ENCODE peak calls at places on chromosomes 11 and 22, in five cellular contexts. J, G, H, K and I are unnamed samples.

GRCh38 chr11:3340025-3340424 is 38.9 kb downstream of the ZNF195 start:
- DNase-seq in G (no peak), H (no peak), J (no peak), K (no peak), I (no peak)

GRCh38 chr11:16191212-16191851 is 165.0 kb downstream of the SOX6 start:
- DNase-seq in J (no peak), H (no peak), K (no peak), G (peak), I (no peak)

GRCh38 chr11:107593941-107594340 is 3.0 kb downstream of the ELMOD1 start:
- DNase-seq in G (no peak), K (no peak), J (no peak), H (no peak), I (no peak)

GRCh38 chr11:36684840-36685800 is 87.1 kb upstream of the RAG2 start:
- DNase-seq in H (no peak), J (no peak), G (no peak), K (no peak), I (no peak)

GRCh38 chr22:40082184-40082583 is 87.4 kb downstream of the FAM83F start:
- DNase-seq in H (no peak), G (no peak), K (no peak), J (no peak), I (no peak)

GRCh38 chr11:76791861-76792260 is 8.7 kb downstream of the TSKU start:
- DNase-seq in J (no peak), H (no peak), K (no peak), G (peak), I (no peak)

GRCh38 chr11:118536726-118537125 is 5.7 kb downstream of the TMEM25 start:
- DNase-seq in K (no peak), G (peak), H (no peak), J (no peak), I (no peak)

GRCh38 chr11:5092821-5093585 is 23.6 kb downstream of the OR52E1 start:
- DNase-seq in H (no peak), J (no peak), G (no peak), K (no peak), I (no peak)

GRCh38 chr22:50282361-50283144 is 12.4 kb upstream of the MAPK11 start:
- DNase-seq in J (no peak), G (no peak), K (no peak), H (peak), I (no peak)

GRCh38 chr11:8765294-8765693 is 82.7 kb downstream of the RPL27A start:
- DNase-seq in J (no peak), K (no peak), H (no peak), G (peak), I (no peak)

GRCh38 chr11:67267188-67268035 is 1.1 kb downstream of the GRK2 start:
- DNase-seq in J (no peak), G (peak), K (no peak), H (peak), I (no peak)
- TF ChIP-seq CTCF in J (no peak), G (peak), K (no peak), H (no peak), I (no peak)

DNA sequence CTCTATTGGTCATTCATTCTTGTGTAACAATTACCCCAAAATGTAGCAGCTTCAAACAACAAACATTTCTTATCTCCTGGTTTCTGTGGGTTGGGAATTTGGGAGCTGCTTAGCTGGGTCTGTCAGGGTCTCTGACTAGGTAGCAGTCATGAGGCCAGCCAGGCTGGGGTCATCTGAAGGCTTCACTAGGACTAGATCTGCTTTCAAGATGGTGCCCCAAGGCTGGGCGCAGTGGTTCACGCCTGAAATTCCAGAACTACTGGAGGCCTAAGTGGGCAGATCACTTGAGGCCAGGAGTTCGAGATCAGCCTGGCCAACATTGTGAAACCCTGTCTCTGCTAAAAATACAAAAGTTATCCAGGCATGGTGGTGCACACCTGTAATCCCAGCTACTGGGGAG is 13.1 kb upstream of the SPDYC start:
- DNase-seq in H (no peak), K (no peak), J (no peak), G (no peak), I (no peak)
- TF ChIP-seq CTCF in H (no peak), K (no peak), J (no peak), G (no peak), I (no peak)

GRCh38 chr11:14288189-14288935 is 70.6 kb downstream of the RRAS2 start:
- DNase-seq in J (no peak), G (no peak), H (no peak), K (no peak), I (no peak)
- TF ChIP-seq CTCF in J (no peak), G (no peak), H (no peak), K (no peak), I (no peak)

DNA sequence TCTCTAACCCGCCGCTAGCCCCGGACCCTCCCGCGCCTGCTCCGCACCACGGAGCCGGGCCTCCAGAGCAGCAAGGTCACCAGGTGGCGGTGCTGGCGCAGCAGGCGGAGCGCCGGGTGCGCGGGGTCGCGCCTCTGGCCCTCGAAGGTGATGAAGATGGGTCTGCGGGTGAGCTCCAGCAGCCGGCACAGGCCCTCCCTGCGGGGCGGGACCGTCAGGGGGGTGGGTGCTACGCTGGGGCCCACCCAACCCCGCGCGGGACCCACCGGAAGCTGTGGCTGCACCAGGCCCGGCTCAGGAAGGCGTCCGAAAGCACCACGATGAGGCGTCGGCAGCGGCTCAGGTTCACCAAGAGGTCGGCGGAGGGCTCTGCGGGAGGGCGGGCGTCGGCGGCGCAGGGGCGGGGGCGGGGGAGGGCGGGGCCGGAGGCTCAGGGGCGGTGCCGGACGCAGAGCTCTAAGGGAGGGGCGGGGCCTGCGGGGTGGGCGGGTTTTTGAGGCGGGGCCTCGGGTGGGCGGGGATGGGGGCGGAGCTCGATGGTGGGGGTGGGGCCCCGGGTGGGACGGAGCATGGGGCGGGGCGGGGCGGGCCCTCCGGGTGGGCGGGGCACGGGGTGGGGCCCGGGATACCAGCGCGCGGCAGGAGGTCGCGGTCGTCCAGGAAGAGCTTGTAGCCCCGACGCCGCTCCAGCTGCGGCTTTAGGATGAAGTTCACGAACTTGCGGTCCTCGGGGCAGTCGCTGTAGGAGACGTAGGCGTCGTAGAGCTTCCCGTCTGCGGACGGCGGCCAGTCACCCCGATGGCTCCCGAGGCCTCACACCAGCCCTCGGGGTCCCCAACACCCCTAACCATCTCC is 7.8 kb downstream of the SIGIRR start:
- DNase-seq in J (peak), G (no peak), H (no peak), K (no peak), I (no peak)
- TF ChIP-seq CTCF in J (peak), G (no peak), H (no peak), K (no peak), I (no peak)